ENCODE peak calls at places on chromosomes 2 and 18, in six cellular contexts. One of them, this sample, is unnamed.

GRCh38 chr2:205734436-205734835 is 52.1 kb downstream of the NRP2 start:
- DNase-seq in RWPE1: peak; percentile 38
- DNase-seq in WTC11: no peak
- DNase-seq in fibroblast of lung: peak; percentile 91
- DNase-seq in MCF 10A: peak; percentile 67
- DNase-seq in stomach: no peak
- DNase-seq in this sample: no peak

GRCh38 chr2:121902171-121902591 is 146.7 kb downstream of the TSN start:
- DNase-seq in RWPE1: no peak
- DNase-seq in WTC11: peak; percentile 67
- DNase-seq in fibroblast of lung: no peak
- DNase-seq in MCF 10A: no peak
- DNase-seq in stomach: no peak
- DNase-seq in this sample: peak; percentile 47

GRCh38 chr2:237260032-237260431 is 153.9 kb downstream of the COL6A3 start:
- DNase-seq in RWPE1: no peak
- DNase-seq in WTC11: no peak
- DNase-seq in fibroblast of lung: no peak
- DNase-seq in MCF 10A: no peak
- DNase-seq in stomach: no peak
- DNase-seq in this sample: no peak

GRCh38 chr2:25851740-25852503 is 26.4 kb downstream of the ASXL2 start:
- DNase-seq in RWPE1: peak; percentile 59
- DNase-seq in WTC11: no peak
- DNase-seq in fibroblast of lung: peak; percentile 89
- DNase-seq in MCF 10A: peak; percentile 73
- DNase-seq in stomach: no peak
- DNase-seq in this sample: peak; percentile 37

GRCh38 chr2:219688560-219689445 is 61.4 kb downstream of the SLC4A3 start:
- DNase-seq in RWPE1: peak; percentile 72
- DNase-seq in WTC11: no peak
- DNase-seq in fibroblast of lung: peak; percentile 51
- DNase-seq in MCF 10A: peak; percentile 78
- DNase-seq in stomach: no peak
- DNase-seq in this sample: no peak

GRCh38 chr2:234863043-234863934 is 88.5 kb upstream of the SH3BP4 start:
- DNase-seq in RWPE1: peak; percentile 95
- DNase-seq in WTC11: no peak
- DNase-seq in fibroblast of lung: peak; percentile 86
- DNase-seq in MCF 10A: peak; percentile 93
- DNase-seq in stomach: no peak
- DNase-seq in this sample: no peak

GRCh38 chr2:26396734-26397298 is 4.9 kb upstream of the DRC1 start:
- DNase-seq in RWPE1: no peak
- DNase-seq in WTC11: no peak
- DNase-seq in fibroblast of lung: no peak
- DNase-seq in MCF 10A: no peak
- DNase-seq in stomach: no peak
- DNase-seq in this sample: peak; percentile 85

GRCh38 chr2:220034356-220035121 is 407.1 kb downstream of the SLC4A3 start:
- DNase-seq in RWPE1: peak; percentile 41
- DNase-seq in WTC11: no peak
- DNase-seq in fibroblast of lung: peak; percentile 32
- DNase-seq in MCF 10A: peak; percentile 14
- DNase-seq in stomach: no peak
- DNase-seq in this sample: no peak

GRCh38 chr2:199364153-199364552 is 93.6 kb downstream of the SATB2 start:
- DNase-seq in RWPE1: no peak
- DNase-seq in WTC11: no peak
- DNase-seq in fibroblast of lung: no peak
- DNase-seq in MCF 10A: no peak
- DNase-seq in stomach: no peak
- DNase-seq in this sample: no peak

GRCh38 chr18:31162419-31162793 is 250 bp downstream of the DSC1 start:
- DNase-seq in RWPE1: no peak
- DNase-seq in WTC11: no peak
- DNase-seq in fibroblast of lung: no peak
- DNase-seq in MCF 10A: peak; percentile 11
- DNase-seq in stomach: no peak
- DNase-seq in this sample: no peak

GRCh38 chr18:58253871-58254270 is 209.8 kb downstream of the NEDD4L start:
- DNase-seq in RWPE1: no peak
- DNase-seq in WTC11: no peak
- DNase-seq in fibroblast of lung: no peak
- DNase-seq in MCF 10A: no peak
- DNase-seq in stomach: no peak
- DNase-seq in this sample: no peak

GRCh38 chr2:24779121-24779520 is 14.1 kb downstream of the PTRHD1 start:
- DNase-seq in RWPE1: no peak
- DNase-seq in WTC11: no peak
- DNase-seq in fibroblast of lung: no peak
- DNase-seq in MCF 10A: no peak
- DNase-seq in stomach: no peak
- DNase-seq in this sample: no peak

GRCh38 chr2:74227646-74228045 is 29.2 kb downstream of the MTHFD2 start:
- DNase-seq in RWPE1: no peak
- DNase-seq in WTC11: peak; percentile 47
- DNase-seq in fibroblast of lung: no peak
- DNase-seq in MCF 10A: no peak
- DNase-seq in stomach: no peak
- DNase-seq in this sample: no peak

GRCh38 chr2:157504623-157505022 is 60.7 kb upstream of the CYTIP start:
- DNase-seq in RWPE1: no peak
- DNase-seq in WTC11: no peak
- DNase-seq in fibroblast of lung: no peak
- DNase-seq in MCF 10A: no peak
- DNase-seq in stomach: no peak
- DNase-seq in this sample: no peak

GRCh38 chr18:74832381-74832780 is 234.7 kb downstream of the ZNF407 start:
- DNase-seq in RWPE1: no peak
- DNase-seq in WTC11: no peak
- DNase-seq in fibroblast of lung: no peak
- DNase-seq in MCF 10A: no peak
- DNase-seq in stomach: no peak
- DNase-seq in this sample: no peak

GRCh38 chr2:3483227-3483985 is 35.9 kb downstream of the ADI1 start:
- DNase-seq in RWPE1: no peak
- DNase-seq in WTC11: peak; percentile 73
- DNase-seq in fibroblast of lung: peak; percentile 91
- DNase-seq in MCF 10A: no peak
- DNase-seq in stomach: peak; percentile 58
- DNase-seq in this sample: peak; percentile 35

GRCh38 chr2:17628349-17629261 is 88.1 kb downstream of the VSNL1 start:
- DNase-seq in RWPE1: no peak
- DNase-seq in WTC11: no peak
- DNase-seq in fibroblast of lung: no peak
- DNase-seq in MCF 10A: no peak
- DNase-seq in stomach: no peak
- DNase-seq in this sample: no peak

GRCh38 chr2:164560181-164560792 is 61.0 kb downstream of the GRB14 start:
- DNase-seq in RWPE1: peak; percentile 18
- DNase-seq in WTC11: no peak
- DNase-seq in fibroblast of lung: peak; percentile 33
- DNase-seq in MCF 10A: peak; percentile 30
- DNase-seq in stomach: no peak
- DNase-seq in this sample: no peak

GRCh38 chr2:176533505-176534193 is 264.4 kb downstream of the MTX2 start:
- DNase-seq in RWPE1: no peak
- DNase-seq in WTC11: no peak
- DNase-seq in fibroblast of lung: no peak
- DNase-seq in MCF 10A: peak; percentile 52
- DNase-seq in stomach: no peak
- DNase-seq in this sample: no peak

GRCh38 chr2:55459278-55459677 is 39.6 kb upstream of the CCDC88A start:
- DNase-seq in RWPE1: no peak
- DNase-seq in WTC11: no peak
- DNase-seq in fibroblast of lung: no peak
- DNase-seq in MCF 10A: no peak
- DNase-seq in stomach: no peak
- DNase-seq in this sample: no peak

GRCh38 chr18:48714873-48715272 is 176.0 kb downstream of the CTIF start:
- DNase-seq in RWPE1: no peak
- DNase-seq in WTC11: peak; percentile 50
- DNase-seq in fibroblast of lung: no peak
- DNase-seq in MCF 10A: no peak
- DNase-seq in stomach: no peak
- DNase-seq in this sample: no peak

GRCh38 chr2:111667542-111668273 is 216.3 kb downstream of the ANAPC1 start:
- DNase-seq in RWPE1: peak; percentile 45
- DNase-seq in WTC11: no peak
- DNase-seq in fibroblast of lung: peak; percentile 88
- DNase-seq in MCF 10A: peak; percentile 69
- DNase-seq in stomach: peak; percentile 41
- DNase-seq in this sample: no peak

GRCh38 chr2:102789349-102790085 is 27.7 kb downstream of the TMEM182 start:
- DNase-seq in RWPE1: no peak
- DNase-seq in WTC11: no peak
- DNase-seq in fibroblast of lung: no peak
- DNase-seq in MCF 10A: no peak
- DNase-seq in stomach: no peak
- DNase-seq in this sample: no peak

GRCh38 chr2:170972508-170973224 is 43.6 kb downstream of the GORASP2 start:
- DNase-seq in RWPE1: no peak
- DNase-seq in WTC11: no peak
- DNase-seq in fibroblast of lung: no peak
- DNase-seq in MCF 10A: peak; percentile 5
- DNase-seq in stomach: no peak
- DNase-seq in this sample: no peak

GRCh38 chr2:219641390-219642063 is 14.1 kb downstream of the SLC4A3 start:
- DNase-seq in RWPE1: no peak
- DNase-seq in WTC11: no peak
- DNase-seq in fibroblast of lung: no peak
- DNase-seq in MCF 10A: no peak
- DNase-seq in stomach: no peak
- DNase-seq in this sample: no peak

GRCh38 chr18:68083131-68083530 is 566.6 kb upstream of the DSEL start:
- DNase-seq in RWPE1: no peak
- DNase-seq in WTC11: no peak
- DNase-seq in fibroblast of lung: peak; percentile 86
- DNase-seq in MCF 10A: peak; percentile 1
- DNase-seq in stomach: no peak
- DNase-seq in this sample: no peak

GRCh38 chr18:57910817-57911216 is 107.7 kb upstream of the ATP8B1 start:
- DNase-seq in RWPE1: no peak
- DNase-seq in WTC11: peak; percentile 80
- DNase-seq in fibroblast of lung: no peak
- DNase-seq in MCF 10A: no peak
- DNase-seq in stomach: no peak
- DNase-seq in this sample: peak; percentile 47

GRCh38 chr2:188811522-188811921 is 162.7 kb upstream of the COL3A1 start:
- DNase-seq in RWPE1: peak; percentile 3
- DNase-seq in WTC11: no peak
- DNase-seq in fibroblast of lung: peak; percentile 85
- DNase-seq in MCF 10A: peak; percentile 50
- DNase-seq in stomach: no peak
- DNase-seq in this sample: no peak

GRCh38 chr2:127155901-127156300 is 48.9 kb upstream of the BIN1 start:
- DNase-seq in RWPE1: no peak
- DNase-seq in WTC11: no peak
- DNase-seq in fibroblast of lung: peak; percentile 88
- DNase-seq in MCF 10A: peak; percentile 16
- DNase-seq in stomach: no peak
- DNase-seq in this sample: no peak

GRCh38 chr18:6752200-6752873 is 22.8 kb downstream of the ARHGAP28 start:
- DNase-seq in RWPE1: no peak
- DNase-seq in WTC11: peak; percentile 70
- DNase-seq in fibroblast of lung: peak; percentile 86
- DNase-seq in MCF 10A: no peak
- DNase-seq in stomach: no peak
- DNase-seq in this sample: no peak

DNA sequence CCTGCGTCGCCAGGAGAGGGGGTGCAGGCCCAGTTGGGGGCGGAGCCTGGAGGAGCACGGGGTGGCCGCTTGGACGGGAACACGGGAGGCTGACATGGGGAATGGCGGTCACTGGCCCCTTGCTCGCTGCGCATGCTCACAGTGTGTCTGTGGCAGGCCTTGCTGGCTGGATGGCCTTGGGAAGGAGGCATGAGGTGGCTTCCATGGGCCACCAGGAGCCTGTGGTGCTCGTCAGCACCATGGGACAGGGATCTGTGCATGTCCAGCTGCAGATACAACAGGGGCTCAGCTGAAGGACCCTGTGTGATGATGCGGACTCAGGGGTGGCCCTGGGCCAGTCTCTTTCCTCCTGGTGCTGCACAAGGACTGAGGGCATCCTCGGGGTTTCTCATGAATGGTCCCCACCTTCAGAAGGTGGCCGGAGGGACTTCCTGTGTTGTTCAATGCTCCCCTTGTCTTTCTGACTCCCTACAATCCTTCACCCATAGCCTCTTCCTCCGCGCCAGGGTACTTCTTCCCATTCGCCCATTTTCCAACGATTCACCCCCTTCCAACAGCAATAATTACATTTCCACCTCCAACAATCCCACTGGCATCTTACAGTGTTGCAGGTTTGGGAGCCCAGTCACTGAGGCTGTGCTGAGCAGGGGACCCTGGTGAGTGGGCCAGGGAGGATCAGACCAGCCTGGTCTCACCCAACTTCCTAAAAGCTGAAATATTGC is 3.4 kb upstream of the SP140L start:
- DNase-seq in RWPE1: no peak
- DNase-seq in WTC11: no peak
- DNase-seq in fibroblast of lung: no peak
- DNase-seq in MCF 10A: no peak
- DNase-seq in stomach: no peak
- DNase-seq in this sample: no peak
- TF ChIP-seq CTCF in RWPE1: no peak
- TF ChIP-seq CTCF in WTC11: no peak
- TF ChIP-seq CTCF in fibroblast of lung: no peak
- TF ChIP-seq CTCF in MCF 10A: peak; percentile 30
- TF ChIP-seq CTCF in stomach: no peak
- TF ChIP-seq CTCF in this sample: peak; percentile 55

GRCh38 chr2:167759531-167759930 is 487.9 kb downstream of the STK39 start:
- DNase-seq in RWPE1: no peak
- DNase-seq in WTC11: peak; percentile 22
- DNase-seq in fibroblast of lung: no peak
- DNase-seq in MCF 10A: no peak
- DNase-seq in stomach: no peak
- DNase-seq in this sample: no peak
- TF ChIP-seq CTCF in RWPE1: no peak
- TF ChIP-seq CTCF in WTC11: no peak
- TF ChIP-seq CTCF in fibroblast of lung: no peak
- TF ChIP-seq CTCF in MCF 10A: no peak
- TF ChIP-seq CTCF in stomach: no peak
- TF ChIP-seq CTCF in this sample: no peak

GRCh38 chr2:32063310-32064020 is at the start of gene SPAST:
- DNase-seq in RWPE1: peak; percentile 97
- DNase-seq in WTC11: peak; percentile 98
- DNase-seq in fibroblast of lung: peak; percentile 96
- DNase-seq in MCF 10A: peak; percentile 97
- DNase-seq in stomach: peak; percentile 98
- DNase-seq in this sample: peak; percentile 98
- TF ChIP-seq CTCF in RWPE1: peak; percentile 11
- TF ChIP-seq CTCF in WTC11: no peak
- TF ChIP-seq CTCF in fibroblast of lung: peak; percentile 20
- TF ChIP-seq CTCF in MCF 10A: peak; percentile 18
- TF ChIP-seq CTCF in stomach: peak; percentile 83
- TF ChIP-seq CTCF in this sample: peak; percentile 50

GRCh38 chr2:8544786-8545631 is 136.8 kb upstream of the ID2 start:
- DNase-seq in RWPE1: no peak
- DNase-seq in WTC11: peak; percentile 48
- DNase-seq in fibroblast of lung: peak; percentile 81
- DNase-seq in MCF 10A: peak; percentile 67
- DNase-seq in stomach: peak; percentile 61
- DNase-seq in this sample: peak; percentile 96
- TF ChIP-seq CTCF in RWPE1: no peak
- TF ChIP-seq CTCF in WTC11: no peak
- TF ChIP-seq CTCF in fibroblast of lung: peak; percentile 37
- TF ChIP-seq CTCF in MCF 10A: no peak
- TF ChIP-seq CTCF in stomach: no peak
- TF ChIP-seq CTCF in this sample: peak; percentile 52

GRCh38 chr2:190328748-190329147 is 9.1 kb upstream of the HIBCH start:
- DNase-seq in RWPE1: peak; percentile 11
- DNase-seq in WTC11: no peak
- DNase-seq in fibroblast of lung: peak; percentile 48
- DNase-seq in MCF 10A: no peak
- DNase-seq in stomach: no peak
- DNase-seq in this sample: no peak
- TF ChIP-seq CTCF in RWPE1: peak; percentile 18
- TF ChIP-seq CTCF in WTC11: no peak
- TF ChIP-seq CTCF in fibroblast of lung: peak; percentile 28
- TF ChIP-seq CTCF in MCF 10A: peak; percentile 15
- TF ChIP-seq CTCF in stomach: peak; percentile 32
- TF ChIP-seq CTCF in this sample: no peak